ENCODE peak calls at places on chromosomes 13 and 19, in five cellular contexts. J is uterus, H is heart left ventricle, U is sigmoid colon, G is HCT116. Q is an unnamed sample.

GRCh38 chr13:41919031-41919740 is 41.7 kb downstream of the VWA8 start:
- DNase-seq in J (no peak), H (no peak), U (no peak), G (no peak), Q (no peak)

GRCh38 chr13:106736941-106737340 is 169.0 kb upstream of the ARGLU1 start:
- DNase-seq in J (no peak), H (no peak), U (no peak), G (no peak), Q (no peak)

GRCh38 chr13:44024496-44025155 is 144.9 kb downstream of the LACC1 start:
- DNase-seq in J (no peak), H (no peak), U (no peak), G (no peak), Q (no peak)

GRCh38 chr13:30364876-30365275 is 57.4 kb upstream of the UBE2L5 start:
- DNase-seq in J (no peak), H (no peak), U (no peak), G (no peak), Q (no peak)

GRCh38 chr19:4678881-4679379 is 8.8 kb upstream of the MYDGF start:
- DNase-seq in J (peak), H (no peak), U (no peak), G (peak), Q (no peak)

GRCh38 chr13:41506312-41506711 is 49.0 kb downstream of the RGCC start:
- DNase-seq in J (no peak), H (no peak), U (no peak), G (no peak), Q (no peak)

GRCh38 chr19:33750587-33751385 is 45.9 kb upstream of the KCTD15 start:
- DNase-seq in J (no peak), H (no peak), U (no peak), G (no peak), Q (no peak)

GRCh38 chr13:97327521-97328221 is 105.5 kb downstream of the MBNL2 start:
- DNase-seq in J (no peak), H (no peak), U (no peak), G (no peak), Q (no peak)

GRCh38 chr13:35672611-35673010 is 196.1 kb upstream of the MAB21L1 start:
- DNase-seq in J (no peak), H (no peak), U (no peak), G (no peak), Q (no peak)

GRCh38 chr19:14434543-14435319 is 1.6 kb downstream of the PKN1 start:
- DNase-seq in J (peak), H (peak), U (peak), G (no peak), Q (peak)

GRCh38 chr19:30068528-30069395 is 126.7 kb downstream of the URI1 start:
- DNase-seq in J (no peak), H (peak), U (peak), G (no peak), Q (peak)

GRCh38 chr13:99967884-99968520 is 3.6 kb downstream of the ZIC5 start:
- DNase-seq in J (no peak), H (no peak), U (peak), G (no peak), Q (no peak)

GRCh38 chr13:76647550-76647949 is 238.7 kb downstream of the KCTD12 start:
- DNase-seq in J (no peak), H (no peak), U (no peak), G (no peak), Q (no peak)

GRCh38 chr13:106587787-106588186 is 19.9 kb upstream of the ARGLU1 start:
- DNase-seq in J (no peak), H (no peak), U (no peak), G (no peak), Q (no peak)

GRCh38 chr13:31756346-31756745 is 17.0 kb downstream of the RXFP2 start:
- DNase-seq in J (peak), H (no peak), U (no peak), G (no peak), Q (no peak)

GRCh38 chr19:5307655-5308054 is 33.0 kb downstream of the PTPRS start:
- DNase-seq in J (no peak), H (no peak), U (no peak), G (no peak), Q (no peak)

GRCh38 chr13:42990147-42990990 is 1.7 kb downstream of the EPSTI1 start:
- DNase-seq in J (no peak), H (no peak), U (no peak), G (no peak), Q (no peak)

GRCh38 chr19:7926727-7927604 is 1.0 kb upstream of the CTXN1 start:
- DNase-seq in J (peak), H (no peak), U (no peak), G (no peak), Q (no peak)

GRCh38 chr19:43570174-43570791 is 5.0 kb downstream of the XRCC1 start:
- DNase-seq in J (no peak), H (no peak), U (no peak), G (no peak), Q (no peak)

GRCh38 chr13:62130016-62130970 is 714.6 kb upstream of the PCDH20 start:
- DNase-seq in J (no peak), H (no peak), U (no peak), G (no peak), Q (no peak)

GRCh38 chr13:63024458-63024857 is 1608.8 kb upstream of the PCDH20 start:
- DNase-seq in J (no peak), H (no peak), U (no peak), G (no peak), Q (no peak)

GRCh38 chr13:24215732-24216131 is 55.2 kb downstream of the SPATA13 start:
- DNase-seq in J (peak), H (peak), U (no peak), G (no peak), Q (no peak)

GRCh38 chr19:45630463-45630862 is 8.7 kb downstream of the EML2 start:
- DNase-seq in J (no peak), H (no peak), U (no peak), G (peak), Q (no peak)

GRCh38 chr13:31775686-31776085 is 36.4 kb downstream of the RXFP2 start:
- DNase-seq in J (no peak), H (peak), U (peak), G (no peak), Q (peak)

DNA sequence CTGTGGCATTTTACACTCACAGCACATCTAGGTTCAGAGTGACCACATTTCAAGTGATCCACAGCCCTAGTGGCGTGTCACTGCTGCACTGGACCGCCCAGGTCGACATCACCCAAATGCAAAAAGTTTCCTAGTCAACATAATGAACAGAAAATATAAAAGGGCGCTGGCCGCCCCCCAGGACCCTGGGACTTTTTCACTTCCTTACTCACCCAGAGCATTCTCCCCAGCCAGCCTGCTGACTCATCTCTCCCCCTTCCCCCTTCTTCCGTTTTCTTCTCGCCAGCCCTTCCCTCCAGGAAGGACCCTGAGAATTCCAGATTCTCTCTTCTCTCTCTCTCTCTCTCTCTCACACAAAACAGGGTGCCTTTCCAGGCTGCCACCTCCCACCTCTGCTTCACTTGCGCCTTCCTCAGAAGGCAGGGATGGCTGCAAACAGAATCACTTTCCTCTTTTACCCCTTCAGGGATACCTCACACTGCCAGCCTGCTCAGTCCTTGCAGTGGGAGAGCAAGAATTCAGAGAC is 21.0 kb upstream of the GRWD1 start:
- DNase-seq in J (no peak), H (no peak), U (no peak), G (no peak), Q (no peak)
- TF ChIP-seq POLR2A in J (no peak), H (no peak), U (no peak), G (no peak), Q (no peak)

DNA sequence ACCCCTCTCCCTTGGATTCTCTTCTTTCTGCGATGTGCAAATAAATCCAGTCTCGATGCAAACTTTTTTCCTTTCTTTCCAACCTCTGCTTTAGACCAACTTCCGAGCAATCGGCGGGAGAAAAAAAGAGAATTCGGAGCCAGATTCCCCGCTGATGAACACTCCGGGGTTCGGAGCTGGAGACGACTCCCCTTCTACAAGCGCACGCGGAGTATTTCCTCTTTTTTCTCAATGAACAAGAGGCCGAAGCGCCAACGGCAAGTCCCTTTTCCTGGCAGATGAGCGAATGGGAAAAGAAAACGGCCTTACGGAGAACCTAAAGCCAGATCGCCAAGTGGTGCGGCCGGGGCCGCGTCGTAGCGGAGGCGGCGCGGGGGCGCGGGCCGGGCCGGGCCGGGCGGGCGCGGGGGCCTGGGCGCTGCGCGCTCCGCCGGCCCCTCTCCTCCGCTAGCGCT is 256 bp downstream of the SPRY2 start:
- DNase-seq in J (no peak), H (no peak), U (peak), G (no peak), Q (no peak)
- TF ChIP-seq POLR2A in J (no peak), H (no peak), U (no peak), G (no peak), Q (no peak)

GRCh38 chr13:55361141-55361540 is 1779.6 kb upstream of the PRR20A start:
- DNase-seq in J (no peak), H (no peak), U (no peak), G (no peak), Q (no peak)

DNA sequence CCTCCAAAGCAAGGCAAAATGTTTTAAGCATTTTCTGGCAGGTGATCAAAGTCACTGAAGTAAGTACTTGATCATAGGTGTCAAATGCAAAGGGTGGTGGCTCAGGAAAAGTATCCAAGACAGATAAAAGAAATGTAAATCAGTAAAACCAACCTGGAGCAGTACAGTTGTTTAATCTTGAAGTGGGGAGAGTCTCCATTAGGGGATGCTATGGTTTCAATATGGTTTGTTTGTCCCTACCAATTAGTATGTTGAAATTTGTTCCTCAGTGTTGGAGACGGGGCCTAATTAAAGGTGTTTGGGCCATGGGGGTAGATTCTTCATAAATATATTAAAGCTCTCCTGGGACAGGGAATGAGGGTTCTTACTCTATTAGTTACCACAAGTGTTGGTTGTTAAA is 1781.7 kb upstream of the PRR20A start:
- DNase-seq in J (no peak), H (no peak), U (no peak), G (no peak), Q (no peak)
- TF ChIP-seq POLR2A in J (no peak), H (no peak), U (no peak), G (no peak), Q (no peak)

DNA sequence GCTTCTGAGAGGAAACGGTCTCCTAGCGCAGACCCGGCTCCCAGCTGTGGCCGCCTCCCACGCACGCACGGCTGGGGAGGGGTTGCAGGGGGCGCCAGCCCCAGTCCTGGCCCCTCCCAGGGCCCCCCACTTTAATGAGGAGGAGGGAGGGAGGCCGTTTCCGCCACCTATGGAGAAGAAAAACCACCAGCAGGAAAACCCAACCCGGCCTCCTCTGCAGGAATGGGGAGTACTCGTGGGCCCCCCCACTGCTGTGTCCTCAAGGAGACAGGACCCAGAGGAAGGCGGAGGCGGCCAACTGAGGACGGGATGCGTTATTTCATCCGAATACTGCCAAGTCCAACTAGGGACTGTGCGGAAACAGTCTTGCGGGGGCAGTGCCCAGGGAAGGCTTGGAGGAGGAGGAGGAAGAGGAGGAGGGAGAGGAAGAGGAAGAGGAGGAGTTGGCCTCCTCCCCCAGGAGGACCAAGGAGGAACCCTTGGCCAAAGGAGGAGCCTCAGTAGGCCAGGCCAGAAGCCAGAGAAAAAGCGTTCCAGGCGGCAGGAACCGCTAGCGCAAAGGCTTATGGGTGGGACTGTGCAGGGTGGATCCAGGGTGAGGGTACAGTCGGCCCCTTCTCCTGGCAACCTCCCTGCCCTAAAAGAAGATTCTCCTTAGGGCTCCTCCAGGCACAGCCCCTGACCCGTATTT is 3.9 kb upstream of the SSBP4 start:
- DNase-seq in J (peak), H (peak), U (peak), G (no peak), Q (peak)
- TF ChIP-seq POLR2A in J (peak), H (peak), U (peak), G (peak), Q (no peak)

GRCh38 chr13:39913339-39913738 is 257.9 kb downstream of the COG6 start:
- DNase-seq in J (no peak), H (no peak), U (no peak), G (no peak), Q (no peak)

GRCh38 chr13:39910833-39911232 is 255.4 kb downstream of the COG6 start:
- DNase-seq in J (no peak), H (no peak), U (no peak), G (no peak), Q (no peak)

GRCh38 chr13:39909634-39910033 is 254.2 kb downstream of the COG6 start:
- DNase-seq in J (no peak), H (no peak), U (no peak), G (no peak), Q (no peak)

GRCh38 chr13:39913928-39914327 is 258.5 kb downstream of the COG6 start:
- DNase-seq in J (peak), H (no peak), U (peak), G (no peak), Q (no peak)

DNA sequence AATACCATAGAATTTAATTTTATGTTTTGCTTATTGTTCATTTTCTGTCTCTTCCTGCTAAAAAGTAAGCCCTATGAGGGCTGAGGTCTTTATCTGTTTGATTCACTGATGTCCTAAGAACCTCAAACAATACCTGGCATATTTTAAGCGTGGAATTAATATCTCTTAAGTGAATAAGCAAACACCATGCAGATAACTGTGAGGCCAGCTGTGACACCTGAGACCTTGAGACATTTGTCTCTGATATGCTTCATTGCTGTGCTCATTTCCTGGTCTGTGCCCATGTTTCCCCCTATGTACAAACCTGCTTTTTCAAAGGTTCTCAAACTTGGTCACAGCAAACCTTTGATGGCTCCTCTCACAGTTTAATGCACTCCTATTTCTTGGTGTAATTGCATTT is 254.6 kb downstream of the COG6 start:
- DNase-seq in J (no peak), H (no peak), U (no peak), G (no peak), Q (no peak)
- TF ChIP-seq POLR2A in J (no peak), H (no peak), U (no peak), G (no peak), Q (no peak)

DNA sequence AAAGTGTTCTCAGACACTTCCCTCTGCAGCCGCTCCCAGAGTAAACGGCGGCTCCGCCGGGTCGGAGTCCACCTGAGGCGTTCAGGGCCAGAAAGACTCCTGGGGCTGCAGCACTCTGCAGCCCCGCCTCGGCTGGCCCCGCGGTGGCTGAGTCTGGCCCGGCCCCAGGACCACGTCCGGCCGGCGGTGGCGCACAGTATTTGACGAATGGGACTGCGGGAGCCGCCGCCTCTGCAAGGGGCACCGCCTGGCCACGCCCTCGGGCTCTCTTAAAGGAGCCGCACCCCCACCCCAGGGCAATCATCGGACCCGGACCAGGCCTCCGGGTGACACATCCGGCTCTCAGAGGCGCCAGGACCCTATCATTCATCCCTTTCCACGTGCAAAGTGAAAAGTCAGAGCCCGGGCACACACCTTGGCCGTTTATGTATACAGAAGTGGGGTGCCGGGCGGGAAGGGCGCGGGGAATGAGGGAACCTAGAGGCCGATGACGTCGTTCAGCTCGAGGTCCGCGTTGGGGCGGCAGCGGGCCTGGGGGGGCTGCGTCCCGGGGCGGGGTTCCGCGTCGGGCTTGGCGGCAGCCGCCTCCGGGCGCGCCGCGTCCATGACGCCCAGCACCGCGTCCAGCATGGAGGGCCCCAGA is 1.2 kb upstream of the LENG9 start:
- DNase-seq in J (peak), H (peak), U (peak), G (peak), Q (peak)
- TF ChIP-seq POLR2A in J (peak), H (peak), U (peak), G (peak), Q (no peak)

DNA sequence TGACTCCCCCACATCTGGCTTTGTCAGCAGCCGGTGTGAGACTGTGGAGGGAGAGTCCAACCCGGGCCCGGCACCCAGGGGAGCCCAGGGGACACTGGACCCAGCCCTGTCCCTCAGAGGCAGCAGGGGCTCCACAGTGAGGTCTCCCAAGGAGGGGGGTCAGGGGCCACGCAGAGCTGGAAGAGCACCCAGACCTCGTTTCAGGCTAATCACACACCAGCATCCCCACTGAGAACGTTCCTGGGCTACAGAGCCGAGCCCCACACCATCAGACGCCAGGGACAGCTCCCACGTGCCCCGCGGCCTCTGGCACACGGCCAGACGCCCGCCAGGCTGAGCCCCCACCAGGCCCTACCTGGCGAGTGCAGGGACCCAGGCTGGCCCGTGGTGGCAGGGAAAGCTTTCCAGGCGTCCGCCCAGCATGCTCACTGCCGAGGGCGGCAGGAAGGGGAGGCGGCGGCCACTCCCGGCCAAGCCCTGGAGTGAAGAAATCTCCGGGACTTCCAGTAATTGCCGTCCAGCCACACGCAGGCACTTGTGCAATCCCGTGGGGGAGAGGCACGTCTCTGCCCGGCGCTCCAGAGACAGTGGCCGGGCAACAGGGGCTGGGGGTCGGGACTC is 19.2 kb downstream of the SBNO2 start:
- DNase-seq in J (peak), H (peak), U (peak), G (no peak), Q (peak)
- TF ChIP-seq POLR2A in J (peak), H (peak), U (no peak), G (no peak), Q (peak)

Q was measured in suprapubic skin.